ENCODE peak calls at places on chromosomes 3 and 15, in six cellular contexts. G, F, W, N, V and X are unnamed samples.

GRCh38 chr3:134350266-134350665 is 24.0 kb downstream of the AMOTL2 start:
- DNase-seq in G (no peak), F (no peak), W (no peak), N (no peak), V (no peak), X (no peak)

GRCh38 chr3:194396897-194397756 is 1.9 kb downstream of the GP5 start:
- DNase-seq in G (no peak), F (no peak), W (no peak), N (no peak), V (no peak), X (no peak)

GRCh38 chr15:64507293-64507802 is 47.0 kb downstream of the ZNF609 start:
- DNase-seq in G (peak; percentile 37), F (peak; percentile 44), W (peak; percentile 84), N (peak; percentile 14), V (peak; percentile 94), X (peak; percentile 62)

GRCh38 chr15:74461847-74462511 is 1.0 kb upstream of the UBL7 start:
- DNase-seq in G (peak; percentile 27), F (no peak), W (no peak), N (peak; percentile 52), V (peak; percentile 26), X (no peak)

GRCh38 chr3:149519912-149520311 is 45.4 kb downstream of the TM4SF4 start:
- DNase-seq in G (no peak), F (no peak), W (no peak), N (no peak), V (no peak), X (no peak)

GRCh38 chr3:77041756-77042155 is 1.9 kb downstream of the ROBO2 start:
- DNase-seq in G (no peak), F (no peak), W (no peak), N (no peak), V (no peak), X (no peak)

GRCh38 chr3:154156529-154156928 is 35.3 kb downstream of the ARHGEF26 start:
- DNase-seq in G (no peak), F (no peak), W (no peak), N (no peak), V (no peak), X (no peak)

GRCh38 chr3:35965908-35966307 is 326.6 kb downstream of the ARPP21 start:
- DNase-seq in G (peak; percentile 72), F (peak; percentile 13), W (no peak), N (peak; percentile 47), V (peak; percentile 48), X (no peak)

GRCh38 chr3:50150863-50151686 is 4.0 kb upstream of the SEMA3F start:
- DNase-seq in G (no peak), F (no peak), W (peak; percentile 54), N (peak; percentile 78), V (peak; percentile 60), X (no peak)

GRCh38 chr3:72445827-72446405 is 402.3 kb downstream of the SHQ1 start:
- DNase-seq in G (no peak), F (no peak), W (no peak), N (no peak), V (no peak), X (no peak)

GRCh38 chr3:65703026-65703425 is 335.7 kb downstream of the MAGI1 start:
- DNase-seq in G (no peak), F (no peak), W (no peak), N (no peak), V (no peak), X (no peak)

GRCh38 chr3:35263477-35263876 is 375.8 kb upstream of the ARPP21 start:
- DNase-seq in G (no peak), F (no peak), W (no peak), N (no peak), V (no peak), X (no peak)

GRCh38 chr3:63937661-63938651 is 25.8 kb upstream of the SCAANT1 start:
- DNase-seq in G (no peak), F (peak; percentile 50), W (peak; percentile 36), N (no peak), V (no peak), X (no peak)

GRCh38 chr3:113151475-113152031 is 59.8 kb upstream of the BOC start:
- DNase-seq in G (peak; percentile 93), F (no peak), W (no peak), N (no peak), V (peak; percentile 58), X (no peak)

GRCh38 chr3:142888484-142889262 is at the start of gene PCOLCE2:
- DNase-seq in G (peak; percentile 42), F (peak; percentile 46), W (no peak), N (peak; percentile 77), V (peak; percentile 61), X (peak; percentile 17)

GRCh38 chr3:65597225-65597951 is 441.3 kb downstream of the MAGI1 start:
- DNase-seq in G (peak; percentile 30), F (no peak), W (peak; percentile 34), N (peak; percentile 98), V (peak; percentile 24), X (peak; percentile 59)

GRCh38 chr3:71428841-71429609 is 154.5 kb downstream of the FOXP1 start:
- DNase-seq in G (no peak), F (no peak), W (no peak), N (no peak), V (no peak), X (peak; percentile 57)

GRCh38 chr3:48002787-48003186 is 13.4 kb downstream of the MAP4 start:
- DNase-seq in G (no peak), F (no peak), W (no peak), N (no peak), V (no peak), X (no peak)

GRCh38 chr3:172151610-172152293 is 112.4 kb downstream of the FNDC3B start:
- DNase-seq in G (no peak), F (no peak), W (no peak), N (no peak), V (no peak), X (no peak)

GRCh38 chr3:42681361-42682038 is 3.8 kb upstream of the KLHL40 start:
- DNase-seq in G (no peak), F (no peak), W (no peak), N (no peak), V (no peak), X (no peak)

GRCh38 chr15:89851665-89852341 is 37.2 kb upstream of the ANPEP start:
- DNase-seq in G (no peak), F (no peak), W (no peak), N (no peak), V (no peak), X (no peak)

GRCh38 chr3:175411405-175411804 is 552.3 kb downstream of the NAALADL2 start:
- DNase-seq in G (no peak), F (no peak), W (no peak), N (no peak), V (no peak), X (no peak)

GRCh38 chr3:158920375-158920774 is 118.5 kb downstream of the MFSD1 start:
- DNase-seq in G (no peak), F (no peak), W (no peak), N (no peak), V (no peak), X (no peak)

GRCh38 chr15:81156324-81156723 is 22.3 kb downstream of the CFAP161 start:
- DNase-seq in G (no peak), F (no peak), W (no peak), N (no peak), V (no peak), X (no peak)

GRCh38 chr15:64749167-64749566 is 26.2 kb downstream of the RBPMS2 start:
- DNase-seq in G (no peak), F (no peak), W (no peak), N (no peak), V (no peak), X (no peak)

GRCh38 chr3:46351646-46352045 is 2.3 kb upstream of the CCR2 start:
- DNase-seq in G (no peak), F (no peak), W (no peak), N (no peak), V (no peak), X (no peak)

GRCh38 chr3:16516695-16517481 is 3.4 kb upstream of the RFTN1 start:
- DNase-seq in G (peak; percentile 39), F (peak; percentile 58), W (no peak), N (peak; percentile 56), V (peak; percentile 73), X (no peak)

GRCh38 chr15:39720721-39721611 is 61.7 kb downstream of the FSIP1 start:
- DNase-seq in G (no peak), F (peak; percentile 83), W (no peak), N (no peak), V (no peak), X (no peak)

GRCh38 chr3:78176869-78177268 is 1137.0 kb downstream of the ROBO2 start:
- DNase-seq in G (no peak), F (no peak), W (no peak), N (no peak), V (no peak), X (no peak)

GRCh38 chr3:107387555-107387954 is 10.3 kb downstream of the CCDC54 start:
- DNase-seq in G (no peak), F (no peak), W (no peak), N (no peak), V (no peak), X (no peak)

DNA sequence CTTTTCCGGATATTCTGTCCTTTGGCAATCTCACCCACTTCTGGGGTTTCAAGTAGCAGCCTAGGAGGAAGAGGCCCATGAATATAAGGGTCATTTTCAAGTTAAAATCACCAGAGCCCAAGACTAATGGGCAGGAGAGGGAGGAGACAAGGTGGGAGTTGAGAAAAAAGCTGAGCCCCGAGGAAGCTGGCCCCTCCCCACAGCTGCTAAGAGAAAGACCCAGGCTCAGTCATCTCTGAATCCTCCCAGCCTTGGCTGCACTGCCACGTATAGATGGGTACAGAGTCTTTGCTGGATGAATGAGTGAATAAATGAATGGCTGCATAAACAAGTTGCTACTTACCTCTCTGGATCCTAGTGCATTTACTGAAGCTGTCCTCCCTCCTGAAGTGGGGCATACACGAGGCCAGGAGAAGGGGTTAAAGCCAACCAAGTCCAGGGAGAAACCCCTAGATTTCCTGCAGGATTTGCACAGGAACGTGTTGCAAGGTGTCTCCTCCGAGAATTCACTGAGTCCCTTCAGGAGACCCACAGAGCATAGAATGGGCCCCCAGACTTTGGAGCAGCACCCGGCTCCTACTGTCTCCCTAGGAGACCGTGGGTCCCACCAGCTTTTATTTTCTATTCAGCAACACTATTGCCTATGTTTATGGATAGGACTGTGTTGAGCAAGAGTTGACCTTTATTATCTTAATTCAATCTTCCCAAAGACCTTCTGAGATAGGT is 100.8 kb upstream of the LIPC start:
- DNase-seq in G (peak; percentile 24), F (peak; percentile 18), W (no peak), N (no peak), V (no peak), X (no peak)
- H3K4me3 ChIP-seq in G (no peak overlapping the region), F (no peak overlapping the region), W (no peak overlapping the region), N (no peak overlapping the region), V (no peak overlapping the region), X (no peak overlapping the region)

GRCh38 chr15:67097424-67097823 is 32.0 kb downstream of the SMAD3 start:
- DNase-seq in G (no peak), F (no peak), W (no peak), N (no peak), V (no peak), X (no peak)
- H3K4me1 ChIP-seq in G (peaks cover 42% of the 10 kb centered on the region), F (peaks cover 6% of the 10 kb centered on the region), W (peaks cover 47% of the 10 kb centered on the region), N (peaks cover 29% of the 10 kb centered on the region), V (peaks cover 41% of the 10 kb centered on the region), X (peaks cover 4% of the 10 kb centered on the region)

GRCh38 chr3:66863205-66864135 is 134.6 kb upstream of the KBTBD8 start:
- DNase-seq in G (no peak), F (no peak), W (no peak), N (no peak), V (no peak), X (no peak)
- H3K4me3 ChIP-seq in G (no peak overlapping the region), F (no peak overlapping the region), W (no peak overlapping the region), N (no peak overlapping the region), V (no peak overlapping the region), X (no peak overlapping the region)

DNA sequence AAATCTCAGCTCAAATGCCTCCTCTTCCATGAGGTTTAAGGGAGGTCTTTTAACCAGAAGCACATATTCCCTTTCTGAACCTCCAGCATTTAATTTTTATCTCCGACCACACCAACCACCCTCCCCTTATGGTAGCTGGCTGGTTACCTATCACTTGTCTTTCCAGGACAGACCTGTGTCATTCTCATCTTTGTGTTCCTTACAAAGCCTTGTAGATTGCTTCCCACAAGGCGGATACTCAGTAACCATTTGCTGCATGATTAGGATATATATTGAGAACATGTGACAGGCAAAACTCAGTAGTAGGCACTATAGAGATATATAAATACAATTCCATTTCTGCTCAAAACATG is 119.5 kb downstream of the RPL22L1 start:
- DNase-seq in G (no peak), F (no peak), W (no peak), N (no peak), V (no peak), X (no peak)
- H3K4me1 ChIP-seq in G (peaks cover 37% of the 10 kb centered on the region), F (peaks cover 12% of the 10 kb centered on the region), W (peaks cover 13% of the 10 kb centered on the region), N (no peaks in the 10 kb centered on the region), V (no peaks in the 10 kb centered on the region), X (peaks cover 14% of the 10 kb centered on the region)